ENCODE peak calls at places on chromosomes 2 and 18, in four cellular contexts. T, W, Z and X are unnamed samples.

GRCh38 chr2:116142828-116143227 is 1671.7 kb upstream of the DDX18 start:
- DNase-seq in T (no peak), Z (no peak), W (no peak), X (no peak)

GRCh38 chr18:36903215-36903928 is 74.4 kb downstream of the KIAA1328 start:
- DNase-seq in T (no peak), W (no peak), Z (peak), X (no peak)

GRCh38 chr2:27802547-27802946 is 31.0 kb downstream of the MRPL33 start:
- DNase-seq in T (no peak), Z (no peak), W (no peak), X (no peak)

GRCh38 chr2:163281717-163282116 is 443.1 kb upstream of the KCNH7 start:
- DNase-seq in T (no peak), Z (no peak), W (no peak), X (no peak)

GRCh38 chr2:9732824-9733223 is 102.0 kb upstream of the YWHAQ start:
- DNase-seq in T (no peak), W (no peak), Z (no peak), X (no peak)

GRCh38 chr18:61352611-61353010 is 19.4 kb downstream of the CDH20 start:
- DNase-seq in T (no peak), W (no peak), Z (no peak), X (no peak)

GRCh38 chr18:36298113-36298701 is 694 bp downstream of the FHOD3 start:
- DNase-seq in T (no peak), W (peak), Z (no peak), X (peak)

GRCh38 chr2:70385966-70386595 is 84.2 kb upstream of the FAM136A start:
- DNase-seq in T (no peak), W (no peak), Z (no peak), X (no peak)

GRCh38 chr2:239009001-239009961 is 161.4 kb downstream of the TWIST2 start:
- DNase-seq in W (no peak), T (no peak), Z (no peak), X (no peak)

GRCh38 chr18:35029770-35030169 is 11.4 kb upstream of the MAPRE2 start:
- DNase-seq in T (no peak), Z (no peak), W (peak), X (no peak)

GRCh38 chr2:233075141-233075965 is 15.2 kb downstream of the INPP5D start:
- DNase-seq in W (no peak), Z (no peak), T (no peak), X (no peak)

GRCh38 chr2:229795058-229795457 is 80.7 kb upstream of the DNER start:
- DNase-seq in W (no peak), T (no peak), Z (no peak), X (no peak)

GRCh38 chr2:26483501-26483900 is 5.6 kb upstream of the OTOF start:
- DNase-seq in Z (no peak), T (no peak), W (no peak), X (no peak)

GRCh38 chr2:207492461-207492860 is 37.3 kb upstream of the CREB1 start:
- DNase-seq in W (no peak), Z (no peak), T (no peak), X (no peak)

GRCh38 chr2:202178342-202178958 is 59.9 kb downstream of the SUMO1 start:
- DNase-seq in Z (peak), W (peak), T (peak), X (peak)

GRCh38 chr2:184555352-184555751 is 43.0 kb upstream of the ZNF804A start:
- DNase-seq in W (no peak), Z (no peak), T (no peak), X (no peak)

GRCh38 chr2:184562532-184562931 is 35.8 kb upstream of the ZNF804A start:
- DNase-seq in T (no peak), Z (peak), W (no peak), X (no peak)

GRCh38 chr2:184560603-184561002 is 37.7 kb upstream of the ZNF804A start:
- DNase-seq in T (no peak), W (no peak), Z (no peak), X (no peak)

GRCh38 chr2:184556639-184557038 is 41.7 kb upstream of the ZNF804A start:
- DNase-seq in Z (no peak), T (no peak), W (no peak), X (no peak)

GRCh38 chr2:184558713-184559464 is 39.4 kb upstream of the ZNF804A start:
- DNase-seq in T (no peak), W (no peak), Z (no peak), X (no peak)
- TF ChIP-seq CTCF in T (no peak), W (no peak), Z (no peak), X (no peak)

GRCh38 chr2:86139981-86140380 is 33.9 kb downstream of the PTCD3 start:
- DNase-seq in T (no peak), Z (no peak), W (no peak), X (no peak)
- TF ChIP-seq CTCF in T (no peak), Z (no peak), W (no peak), X (no peak)

GRCh38 chr2:48467637-48468036 is 62.3 kb upstream of the STON1 start:
- DNase-seq in Z (no peak), W (no peak), T (no peak), X (no peak)

GRCh38 chr2:48474599-48475298 is 55.2 kb upstream of the STON1 start:
- DNase-seq in T (peak), Z (peak), W (no peak), X (no peak)

GRCh38 chr2:48469731-48470130 is 60.2 kb upstream of the STON1 start:
- DNase-seq in T (no peak), Z (no peak), W (no peak), X (no peak)

DNA sequence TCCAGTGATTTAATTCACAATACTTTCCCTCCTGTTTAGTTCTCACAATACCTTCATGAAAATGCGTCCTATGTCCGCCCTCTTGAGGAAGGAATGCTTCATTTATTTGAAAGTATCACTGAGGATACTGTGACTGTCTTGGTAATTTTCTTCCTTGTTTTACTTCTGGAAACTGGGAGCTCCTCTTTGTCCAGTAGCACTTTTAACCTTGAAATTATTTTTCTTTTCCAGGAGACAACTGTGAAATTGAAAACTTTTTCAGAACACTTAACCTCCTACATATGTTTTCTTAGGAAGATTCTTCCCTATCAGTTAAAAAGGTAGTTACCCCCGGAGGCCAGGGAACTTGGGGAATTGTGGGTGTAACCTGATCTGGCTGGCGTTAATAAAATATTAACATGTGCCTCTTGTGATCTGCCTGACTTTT is 58.9 kb upstream of the STON1 start:
- DNase-seq in T (peak), W (no peak), Z (peak), X (no peak)
- TF ChIP-seq CTCF in T (peak), W (no peak), Z (peak), X (no peak)

DNA sequence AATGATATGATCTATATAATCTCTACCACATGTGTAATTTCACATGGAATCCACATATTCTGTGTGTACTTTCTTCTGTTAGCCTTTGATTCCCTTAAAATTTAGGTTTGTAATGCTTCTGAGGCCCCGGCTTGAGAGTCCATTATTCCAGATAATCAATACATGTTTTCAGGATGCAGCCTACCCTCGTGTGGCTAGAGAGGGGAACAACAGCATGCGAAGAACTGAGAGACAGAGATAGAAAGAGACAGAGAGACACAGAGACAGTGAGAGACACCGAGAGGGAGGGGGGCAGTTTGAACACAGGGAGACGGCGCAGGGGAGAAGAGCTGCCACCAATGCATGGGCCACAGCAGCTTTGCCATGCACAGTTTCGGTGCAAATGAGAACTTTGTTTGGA is 185.4 kb downstream of the SNTG2 start:
- DNase-seq in W (no peak), Z (no peak), T (no peak), X (no peak)
- TF ChIP-seq CTCF in W (no peak), Z (no peak), T (no peak), X (no peak)

DNA sequence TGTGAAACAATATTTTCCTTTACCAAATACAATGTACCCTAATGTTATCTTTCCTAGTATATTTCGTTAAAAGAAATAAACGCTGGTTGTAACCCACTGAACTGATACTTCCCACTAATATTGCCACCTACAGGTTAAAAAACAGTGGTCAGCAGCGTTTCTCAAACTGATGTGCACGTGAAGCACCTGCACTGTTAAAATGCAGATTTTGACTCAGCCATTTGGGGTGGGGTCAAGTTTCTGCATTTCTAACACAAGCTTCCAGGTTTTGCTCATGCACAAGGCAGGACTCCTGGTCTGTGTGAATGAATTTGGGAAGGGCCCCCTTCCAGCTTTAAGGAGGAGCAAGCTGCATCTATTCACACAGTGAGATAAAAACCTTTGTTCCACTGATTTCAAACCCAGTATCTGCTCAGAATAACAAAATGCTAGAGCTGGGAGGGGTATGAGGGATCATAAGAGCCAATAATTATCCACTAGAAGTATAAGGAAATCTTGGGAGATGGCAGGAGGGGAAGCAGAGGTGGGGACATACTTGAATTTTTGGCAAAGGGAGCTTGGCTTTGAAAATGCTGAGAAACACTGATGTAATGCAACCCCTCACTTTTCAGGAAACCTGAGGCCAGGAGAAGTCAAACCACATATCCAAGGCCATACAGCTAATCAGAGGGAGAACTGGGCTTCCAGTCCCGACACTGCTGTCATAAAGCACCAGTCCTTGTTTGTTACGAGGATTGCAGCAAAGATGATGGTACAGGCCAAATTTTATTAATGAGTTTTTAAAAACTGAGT is 116.2 kb downstream of the RBMS1 start:
- DNase-seq in Z (peak), W (no peak), T (no peak), X (no peak)
- TF ChIP-seq CTCF in Z (peak), W (no peak), T (no peak), X (no peak)